ENCODE peak calls at places on chromosomes 4 and X, in eight cellular contexts. B, W, Z, J, Y, X, R and A are unnamed samples.

GRCh38 chr4:2930821-2931764 is 32.1 kb downstream of the NOP14 start:
- DNase-seq in B (peak), W (no peak), Z (no peak), J (no peak), Y (no peak), X (peak), R (peak), A (no peak)

GRCh38 chr4:185925910-185926360 is 113.9 kb upstream of the SORBS2 start:
- DNase-seq in B (no peak), W (no peak), Z (no peak), J (no peak), Y (no peak), X (no peak), R (no peak), A (no peak)

GRCh38 chr4:72494156-72494555 is 74.9 kb downstream of the ADAMTS3 start:
- DNase-seq in B (no peak), W (no peak), Z (no peak), J (no peak), Y (no peak), X (no peak), R (no peak), A (no peak)

GRCh38 chr4:55183926-55184599 is 58.7 kb upstream of the KDR start:
- DNase-seq in B (no peak), W (no peak), Z (no peak), J (no peak), Y (no peak), X (no peak), R (no peak), A (no peak)

GRCh38 chr4:75724867-75725724 is 719 bp downstream of the USO1 start:
- DNase-seq in B (peak), W (peak), Z (peak), J (peak), Y (no peak), X (peak), R (peak), A (peak)

GRCh38 chrX:107669885-107670628 is 41.7 kb downstream of the PRPS1 start:
- DNase-seq in B (no peak), W (no peak), Z (no peak), J (no peak), Y (no peak), X (no peak), R (no peak), A (no peak)

GRCh38 chr4:8283631-8284121 is 14.1 kb downstream of the HTRA3 start:
- DNase-seq in B (no peak), W (no peak), Z (no peak), J (no peak), Y (no peak), X (peak), R (no peak), A (no peak)

GRCh38 chr4:83010111-83010521 is 507 bp downstream of the LIN54 start:
- DNase-seq in B (no peak), W (no peak), Z (no peak), J (no peak), Y (no peak), X (no peak), R (no peak), A (no peak)

GRCh38 chr4:144590020-144590419 is 55.9 kb upstream of the HHIP start:
- DNase-seq in B (no peak), W (no peak), Z (no peak), J (no peak), Y (no peak), X (no peak), R (no peak), A (no peak)

GRCh38 chrX:149487292-149487691 is 17.8 kb downstream of the IDS start:
- DNase-seq in B (no peak), W (no peak), Z (no peak), J (no peak), Y (no peak), X (no peak), R (no peak), A (no peak)

GRCh38 chr4:8907596-8908205 is 36.1 kb upstream of the HMX1 start:
- DNase-seq in B (no peak), W (no peak), Z (no peak), J (no peak), Y (no peak), X (peak), R (no peak), A (no peak)

GRCh38 chr4:116389139-116389538 is 696.2 kb downstream of the TRAM1L1 start:
- DNase-seq in B (no peak), W (no peak), Z (no peak), J (no peak), Y (no peak), X (no peak), R (no peak), A (no peak)

GRCh38 chr4:53991821-53992220 is 72.6 kb downstream of the CHIC2 start:
- DNase-seq in B (no peak), W (no peak), Z (no peak), J (no peak), Y (no peak), X (no peak), R (no peak), A (no peak)

GRCh38 chrX:17706676-17707075 is 30.6 kb upstream of the SCML1 start:
- DNase-seq in B (no peak), W (no peak), Z (no peak), J (no peak), Y (no peak), X (no peak), R (no peak), A (no peak)

GRCh38 chr4:5718411-5718810 is 7.4 kb downstream of the EVC start:
- DNase-seq in B (no peak), W (no peak), Z (no peak), J (no peak), Y (no peak), X (no peak), R (no peak), A (no peak)

GRCh38 chrX:1433646-1434357 is 18.9 kb downstream of the ASMTL start:
- DNase-seq in B (no peak), W (no peak), Z (no peak), J (no peak), Y (no peak), X (peak), R (no peak), A (no peak)

GRCh38 chrX:38577738-38578137 is 16.4 kb downstream of the TSPAN7 start:
- DNase-seq in B (no peak), W (no peak), Z (no peak), J (no peak), Y (no peak), X (no peak), R (no peak), A (no peak)